ENCODE peak calls at places on chromosomes 13 and 19, in nine cellular contexts. R, Y, J, N, D, T, U, M and O are unnamed samples.

GRCh38 chr13:46377554-46377953 is 9.5 kb downstream of the RUBCNL start:
- DNase-seq in J (no peak), M (no peak), R (no peak), N (no peak), T (no peak), U (no peak), Y (no peak), D (no peak), O (no peak)

GRCh38 chr19:861756-862528 is 2.5 kb downstream of the CFD start:
- DNase-seq in Y (peak), U (peak), R (peak), T (no peak), M (peak), N (no peak), J (no peak), D (peak), O (no peak)

GRCh38 chr13:29551214-29551613 is 44.3 kb downstream of the SLC7A1 start:
- DNase-seq in N (no peak), U (no peak), T (no peak), D (no peak), Y (no peak), R (no peak), J (no peak), M (no peak), O (no peak)

GRCh38 chr19:1270168-1270853 is 1.2 kb downstream of the CIRBP start:
- DNase-seq in M (no peak), N (peak), U (no peak), T (no peak), J (no peak), D (no peak), Y (no peak), R (no peak), O (no peak)

GRCh38 chr13:22489771-22490170 is 691.0 kb upstream of the SGCG start:
- DNase-seq in J (no peak), T (no peak), U (no peak), D (no peak), Y (no peak), N (no peak), M (no peak), R (no peak), O (no peak)

GRCh38 chr13:76245920-76246319 is 609.8 kb downstream of the LMO7 start:
- DNase-seq in M (no peak), U (no peak), Y (no peak), N (no peak), T (no peak), J (no peak), R (no peak), D (no peak), O (no peak)

GRCh38 chr13:73898276-73898675 is 235.9 kb downstream of the KLF12 start:
- DNase-seq in Y (no peak), N (no peak), J (no peak), T (no peak), R (no peak), U (peak), D (no peak), M (no peak), O (no peak)

GRCh38 chr13:90084684-90085290 is 1262.7 kb upstream of the MIR17HG start:
- DNase-seq in N (no peak), U (no peak), T (no peak), R (no peak), M (no peak), Y (no peak), J (no peak), D (no peak), O (no peak)

GRCh38 chr13:68984688-68985319 is 1122.8 kb upstream of the ATXN8OS start:
- DNase-seq in D (no peak), M (no peak), N (no peak), R (no peak), J (no peak), T (no peak), U (no peak), Y (no peak), O (no peak)

GRCh38 chr13:38419312-38419873 is 69.7 kb downstream of the UFM1 start:
- DNase-seq in D (no peak), J (no peak), N (no peak), R (no peak), M (no peak), U (no peak), Y (no peak), T (no peak), O (no peak)

GRCh38 chr19:6087074-6087506 is 23.2 kb downstream of the RFX2 start:
- DNase-seq in N (no peak), R (no peak), U (no peak), D (peak), M (no peak), Y (no peak), J (no peak), T (no peak), O (peak)